ENCODE peak calls at places on chromosomes 11 and 22, in seven cellular contexts. One of them, this sample, is unnamed.

GRCh38 chr22:17978027-17978426 is 46.3 kb downstream of the MICAL3 start:
- DNase-seq in activated CD8-positive, alpha-beta T cell treated with anti-CD3 and anti-CD28 coated beads for 36 hours: no peak
- DNase-seq in GM06990: no peak
- DNase-seq in stomach: no peak
- DNase-seq in neural crest cell: no peak
- DNase-seq in CD4-positive, alpha-beta T cell: no peak
- DNase-seq in LNCaP clone FGC: no peak
- DNase-seq in this sample: no peak

GRCh38 chr11:69985331-69985653 is 92.8 kb upstream of the ANO1 start:
- DNase-seq in activated CD8-positive, alpha-beta T cell treated with anti-CD3 and anti-CD28 coated beads for 36 hours: no peak
- DNase-seq in GM06990: no peak
- DNase-seq in stomach: no peak
- DNase-seq in neural crest cell: no peak
- DNase-seq in CD4-positive, alpha-beta T cell: no peak
- DNase-seq in LNCaP clone FGC: no peak
- DNase-seq in this sample: no peak

GRCh38 chr22:30290318-30290678 is 993 bp upstream of the CASTOR1 start:
- DNase-seq in activated CD8-positive, alpha-beta T cell treated with anti-CD3 and anti-CD28 coated beads for 36 hours: no peak
- DNase-seq in GM06990: no peak
- DNase-seq in stomach: no peak
- DNase-seq in neural crest cell: no peak
- DNase-seq in CD4-positive, alpha-beta T cell: no peak
- DNase-seq in LNCaP clone FGC: no peak
- DNase-seq in this sample: no peak

GRCh38 chr11:108115495-108116140 is 5.7 kb upstream of the ACAT1 start:
- DNase-seq in activated CD8-positive, alpha-beta T cell treated with anti-CD3 and anti-CD28 coated beads for 36 hours: no peak
- DNase-seq in GM06990: no peak
- DNase-seq in stomach: peak
- DNase-seq in neural crest cell: no peak
- DNase-seq in CD4-positive, alpha-beta T cell: no peak
- DNase-seq in LNCaP clone FGC: peak
- DNase-seq in this sample: no peak

GRCh38 chr11:244376-244775 is 7.6 kb downstream of the PSMD13 start:
- DNase-seq in activated CD8-positive, alpha-beta T cell treated with anti-CD3 and anti-CD28 coated beads for 36 hours: no peak
- DNase-seq in GM06990: no peak
- DNase-seq in stomach: no peak
- DNase-seq in neural crest cell: no peak
- DNase-seq in CD4-positive, alpha-beta T cell: no peak
- DNase-seq in LNCaP clone FGC: no peak
- DNase-seq in this sample: no peak

GRCh38 chr11:16778286-16778685 is 39.8 kb downstream of the C11orf58 start:
- DNase-seq in activated CD8-positive, alpha-beta T cell treated with anti-CD3 and anti-CD28 coated beads for 36 hours: no peak
- DNase-seq in GM06990: no peak
- DNase-seq in stomach: peak
- DNase-seq in neural crest cell: no peak
- DNase-seq in CD4-positive, alpha-beta T cell: no peak
- DNase-seq in LNCaP clone FGC: no peak
- DNase-seq in this sample: no peak

GRCh38 chr11:116993599-116993998 is 104.6 kb downstream of the SIK3 start:
- DNase-seq in activated CD8-positive, alpha-beta T cell treated with anti-CD3 and anti-CD28 coated beads for 36 hours: peak
- DNase-seq in GM06990: no peak
- DNase-seq in stomach: no peak
- DNase-seq in neural crest cell: peak
- DNase-seq in CD4-positive, alpha-beta T cell: peak
- DNase-seq in LNCaP clone FGC: no peak
- DNase-seq in this sample: peak

GRCh38 chr11:96424693-96425092 is 34.9 kb downstream of the JRKL start:
- DNase-seq in activated CD8-positive, alpha-beta T cell treated with anti-CD3 and anti-CD28 coated beads for 36 hours: no peak
- DNase-seq in GM06990: no peak
- DNase-seq in stomach: no peak
- DNase-seq in neural crest cell: no peak
- DNase-seq in CD4-positive, alpha-beta T cell: no peak
- DNase-seq in LNCaP clone FGC: no peak
- DNase-seq in this sample: no peak

GRCh38 chr22:49155809-49156580 is 671.7 kb downstream of the BRD1 start:
- DNase-seq in activated CD8-positive, alpha-beta T cell treated with anti-CD3 and anti-CD28 coated beads for 36 hours: no peak
- DNase-seq in GM06990: no peak
- DNase-seq in stomach: no peak
- DNase-seq in neural crest cell: no peak
- DNase-seq in CD4-positive, alpha-beta T cell: no peak
- DNase-seq in LNCaP clone FGC: no peak
- DNase-seq in this sample: no peak

GRCh38 chr11:124970925-124971324 is 16.9 kb downstream of the CCDC15 start:
- DNase-seq in activated CD8-positive, alpha-beta T cell treated with anti-CD3 and anti-CD28 coated beads for 36 hours: no peak
- DNase-seq in GM06990: no peak
- DNase-seq in stomach: no peak
- DNase-seq in neural crest cell: no peak
- DNase-seq in CD4-positive, alpha-beta T cell: no peak
- DNase-seq in LNCaP clone FGC: peak
- DNase-seq in this sample: no peak

GRCh38 chr11:88105952-88106351 is 69.3 kb downstream of the RAB38 start:
- DNase-seq in activated CD8-positive, alpha-beta T cell treated with anti-CD3 and anti-CD28 coated beads for 36 hours: no peak
- DNase-seq in GM06990: peak
- DNase-seq in stomach: no peak
- DNase-seq in neural crest cell: no peak
- DNase-seq in CD4-positive, alpha-beta T cell: no peak
- DNase-seq in LNCaP clone FGC: no peak
- DNase-seq in this sample: no peak

GRCh38 chr11:2769409-2769778 is 69.6 kb upstream of the KCNQ1OT1 start:
- DNase-seq in activated CD8-positive, alpha-beta T cell treated with anti-CD3 and anti-CD28 coated beads for 36 hours: no peak
- DNase-seq in GM06990: no peak
- DNase-seq in stomach: peak
- DNase-seq in neural crest cell: no peak
- DNase-seq in CD4-positive, alpha-beta T cell: no peak
- DNase-seq in LNCaP clone FGC: no peak
- DNase-seq in this sample: no peak

GRCh38 chr11:84788220-84788619 is 838.9 kb downstream of the DLG2 start:
- DNase-seq in activated CD8-positive, alpha-beta T cell treated with anti-CD3 and anti-CD28 coated beads for 36 hours: no peak
- DNase-seq in GM06990: no peak
- DNase-seq in stomach: no peak
- DNase-seq in neural crest cell: no peak
- DNase-seq in CD4-positive, alpha-beta T cell: no peak
- DNase-seq in LNCaP clone FGC: no peak
- DNase-seq in this sample: no peak

GRCh38 chr22:26642465-26643367 is 14.7 kb upstream of the MIAT start:
- DNase-seq in activated CD8-positive, alpha-beta T cell treated with anti-CD3 and anti-CD28 coated beads for 36 hours: peak
- DNase-seq in GM06990: peak
- DNase-seq in stomach: peak
- DNase-seq in neural crest cell: no peak
- DNase-seq in CD4-positive, alpha-beta T cell: peak
- DNase-seq in LNCaP clone FGC: no peak
- DNase-seq in this sample: peak

GRCh38 chr22:50148991-50149721 is 21.4 kb upstream of the PANX2 start:
- DNase-seq in activated CD8-positive, alpha-beta T cell treated with anti-CD3 and anti-CD28 coated beads for 36 hours: peak
- DNase-seq in GM06990: peak
- DNase-seq in stomach: peak
- DNase-seq in neural crest cell: peak
- DNase-seq in CD4-positive, alpha-beta T cell: peak
- DNase-seq in LNCaP clone FGC: peak
- DNase-seq in this sample: peak

GRCh38 chr11:107017104-107017432 is 1.2 kb downstream of the GUCY1A2 start:
- DNase-seq in activated CD8-positive, alpha-beta T cell treated with anti-CD3 and anti-CD28 coated beads for 36 hours: no peak
- DNase-seq in GM06990: no peak
- DNase-seq in stomach: no peak
- DNase-seq in neural crest cell: no peak
- DNase-seq in CD4-positive, alpha-beta T cell: no peak
- DNase-seq in LNCaP clone FGC: no peak
- DNase-seq in this sample: no peak

GRCh38 chr22:38135133-38135706 is 24.7 kb upstream of the BAIAP2L2 start:
- DNase-seq in activated CD8-positive, alpha-beta T cell treated with anti-CD3 and anti-CD28 coated beads for 36 hours: peak
- DNase-seq in GM06990: no peak
- DNase-seq in stomach: no peak
- DNase-seq in neural crest cell: no peak
- DNase-seq in CD4-positive, alpha-beta T cell: no peak
- DNase-seq in LNCaP clone FGC: no peak
- DNase-seq in this sample: no peak

GRCh38 chr11:113389288-113389687 is 1.7 kb downstream of the ANKK1 start:
- DNase-seq in activated CD8-positive, alpha-beta T cell treated with anti-CD3 and anti-CD28 coated beads for 36 hours: no peak
- DNase-seq in GM06990: no peak
- DNase-seq in stomach: no peak
- DNase-seq in neural crest cell: no peak
- DNase-seq in CD4-positive, alpha-beta T cell: no peak
- DNase-seq in LNCaP clone FGC: no peak
- DNase-seq in this sample: no peak

DNA sequence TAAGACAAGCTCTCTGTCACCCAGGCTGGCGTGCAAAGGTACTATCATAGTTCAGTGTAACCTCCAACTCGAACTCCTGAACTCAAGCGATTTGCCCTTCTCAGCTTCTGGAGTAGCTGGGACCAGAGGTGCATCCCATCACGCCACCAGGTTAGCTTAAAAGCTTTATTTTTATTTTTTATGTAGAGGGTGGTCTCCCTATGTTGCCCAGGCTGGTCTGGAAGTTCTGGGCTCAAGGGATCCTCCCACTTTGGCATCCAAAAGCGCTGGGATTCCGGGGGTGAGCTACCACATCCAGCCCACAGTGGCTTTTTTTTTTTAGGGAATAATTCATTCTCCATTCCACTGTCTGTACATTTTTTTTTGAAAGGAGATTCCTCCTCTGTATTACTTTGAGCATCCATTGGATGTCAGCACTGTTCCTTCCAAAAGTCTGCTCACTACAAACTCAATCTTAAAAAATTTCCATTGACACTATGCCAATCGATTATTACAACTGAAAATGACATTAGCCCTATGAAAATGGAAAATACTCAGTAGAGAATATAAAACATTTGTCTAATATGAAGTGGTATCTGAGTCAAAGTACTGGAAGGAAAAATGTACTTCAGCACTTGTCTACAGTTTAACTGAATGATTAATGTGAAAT is 1.3 kb upstream of the LPXN start:
- DNase-seq in activated CD8-positive, alpha-beta T cell treated with anti-CD3 and anti-CD28 coated beads for 36 hours: peak
- DNase-seq in GM06990: peak
- DNase-seq in stomach: no peak
- DNase-seq in neural crest cell: no peak
- DNase-seq in CD4-positive, alpha-beta T cell: no peak
- DNase-seq in LNCaP clone FGC: no peak
- DNase-seq in this sample: no peak
- TF ChIP-seq CTCF in activated CD8-positive, alpha-beta T cell treated with anti-CD3 and anti-CD28 coated beads for 36 hours: peak
- TF ChIP-seq CTCF in GM06990: peak
- TF ChIP-seq CTCF in stomach: no peak
- TF ChIP-seq CTCF in neural crest cell: peak
- TF ChIP-seq CTCF in CD4-positive, alpha-beta T cell: peak
- TF ChIP-seq CTCF in LNCaP clone FGC: peak
- TF ChIP-seq CTCF in this sample: no peak

GRCh38 chr11:66002648-66003225 is 434 bp downstream of the BANF1 start:
- DNase-seq in activated CD8-positive, alpha-beta T cell treated with anti-CD3 and anti-CD28 coated beads for 36 hours: no peak
- DNase-seq in GM06990: no peak
- DNase-seq in stomach: peak
- DNase-seq in neural crest cell: no peak
- DNase-seq in CD4-positive, alpha-beta T cell: no peak
- DNase-seq in LNCaP clone FGC: peak
- DNase-seq in this sample: peak
- TF ChIP-seq CTCF in activated CD8-positive, alpha-beta T cell treated with anti-CD3 and anti-CD28 coated beads for 36 hours: no peak
- TF ChIP-seq CTCF in GM06990: peak
- TF ChIP-seq CTCF in stomach: no peak
- TF ChIP-seq CTCF in neural crest cell: no peak
- TF ChIP-seq CTCF in CD4-positive, alpha-beta T cell: no peak
- TF ChIP-seq CTCF in LNCaP clone FGC: peak
- TF ChIP-seq CTCF in this sample: no peak

DNA sequence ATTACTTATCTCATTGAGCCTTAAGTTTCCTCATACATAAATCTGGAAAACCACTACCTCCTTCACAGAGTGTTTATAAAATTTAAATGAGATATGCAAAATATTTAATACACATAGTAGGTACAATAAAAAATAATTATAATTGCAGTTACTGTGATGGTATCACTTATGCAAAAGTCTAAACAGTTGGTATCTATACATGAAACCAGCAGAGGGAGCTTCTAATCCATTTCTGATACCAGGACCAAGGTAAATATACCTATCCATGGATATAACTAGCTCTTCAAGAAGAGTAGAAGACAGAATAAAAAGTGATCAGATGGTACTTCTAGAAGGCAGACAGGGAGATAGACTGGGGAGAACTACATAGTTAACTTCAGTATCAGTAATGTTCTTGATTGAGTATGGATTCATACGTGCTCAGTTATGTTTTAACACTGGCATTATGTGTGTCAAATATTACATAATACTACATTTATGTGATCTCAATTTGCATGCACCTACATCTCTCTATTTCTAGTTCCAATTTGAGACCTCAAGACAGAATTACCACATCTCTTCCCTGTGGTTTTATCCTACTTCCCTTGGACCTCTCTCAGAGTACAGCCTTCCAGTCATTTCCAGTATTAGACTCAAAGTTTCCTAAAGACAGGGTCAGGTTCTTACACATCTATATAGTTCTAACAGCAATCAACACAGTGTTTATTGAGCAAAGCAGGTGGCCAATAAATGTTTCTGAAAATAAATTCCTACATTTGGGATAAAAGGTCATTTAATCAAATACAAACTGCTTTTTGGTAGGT is 13.7 kb upstream of the TSG101 start:
- DNase-seq in activated CD8-positive, alpha-beta T cell treated with anti-CD3 and anti-CD28 coated beads for 36 hours: no peak
- DNase-seq in GM06990: no peak
- DNase-seq in stomach: no peak
- DNase-seq in neural crest cell: no peak
- DNase-seq in CD4-positive, alpha-beta T cell: no peak
- DNase-seq in LNCaP clone FGC: peak
- DNase-seq in this sample: no peak
- TF ChIP-seq CTCF in activated CD8-positive, alpha-beta T cell treated with anti-CD3 and anti-CD28 coated beads for 36 hours: peak
- TF ChIP-seq CTCF in GM06990: peak
- TF ChIP-seq CTCF in stomach: peak
- TF ChIP-seq CTCF in neural crest cell: peak
- TF ChIP-seq CTCF in CD4-positive, alpha-beta T cell: peak
- TF ChIP-seq CTCF in LNCaP clone FGC: peak
- TF ChIP-seq CTCF in this sample: no peak

DNA sequence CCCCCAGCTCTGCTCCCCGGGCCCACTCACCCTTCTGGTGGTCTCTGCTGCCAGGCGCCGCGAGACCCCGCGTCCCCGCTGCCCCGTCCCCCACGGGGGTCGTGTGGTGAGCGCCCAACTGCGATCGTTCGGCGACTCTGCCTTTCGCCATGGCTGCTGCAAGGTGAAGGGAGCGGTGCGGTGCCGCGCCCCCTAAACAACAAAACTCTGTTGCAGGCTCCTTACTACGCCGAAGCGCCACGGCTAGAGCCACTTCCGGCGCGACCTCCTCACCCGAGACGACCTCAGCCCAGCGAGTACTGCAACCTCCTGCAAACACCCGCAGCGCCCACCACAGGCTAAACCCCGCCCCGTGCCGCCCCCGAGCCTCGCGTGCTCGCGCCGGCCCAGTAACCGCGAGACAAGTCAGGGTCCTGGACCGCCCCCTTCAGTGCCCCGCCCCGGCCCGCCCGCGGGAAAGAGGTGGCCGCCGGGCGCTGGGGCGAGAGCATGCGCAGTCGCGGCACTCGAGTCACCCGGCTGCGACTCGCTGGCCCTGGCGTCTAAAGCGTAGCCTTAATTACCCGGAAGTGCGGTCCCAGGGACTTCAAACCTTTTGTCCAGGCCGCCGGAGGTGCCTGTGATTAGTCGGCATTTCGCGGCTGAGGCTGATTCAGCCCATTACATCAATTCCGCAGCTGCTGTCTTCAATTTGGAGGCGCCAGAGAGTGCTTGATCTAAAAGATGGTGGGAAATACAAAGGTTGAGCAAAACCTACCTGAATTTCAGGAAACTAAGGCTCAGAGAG is at the start of gene TMEM41B:
- DNase-seq in activated CD8-positive, alpha-beta T cell treated with anti-CD3 and anti-CD28 coated beads for 36 hours: peak
- DNase-seq in GM06990: peak
- DNase-seq in stomach: peak
- DNase-seq in neural crest cell: peak
- DNase-seq in CD4-positive, alpha-beta T cell: peak
- DNase-seq in LNCaP clone FGC: peak
- DNase-seq in this sample: peak
- TF ChIP-seq CTCF in activated CD8-positive, alpha-beta T cell treated with anti-CD3 and anti-CD28 coated beads for 36 hours: no peak
- TF ChIP-seq CTCF in GM06990: no peak
- TF ChIP-seq CTCF in stomach: no peak
- TF ChIP-seq CTCF in neural crest cell: peak
- TF ChIP-seq CTCF in CD4-positive, alpha-beta T cell: no peak
- TF ChIP-seq CTCF in LNCaP clone FGC: peak
- TF ChIP-seq CTCF in this sample: peak

GRCh38 chr11:11899401-11899800 is 57.6 kb downstream of the USP47 start:
- DNase-seq in activated CD8-positive, alpha-beta T cell treated with anti-CD3 and anti-CD28 coated beads for 36 hours: no peak
- DNase-seq in GM06990: no peak
- DNase-seq in stomach: no peak
- DNase-seq in neural crest cell: no peak
- DNase-seq in CD4-positive, alpha-beta T cell: no peak
- DNase-seq in LNCaP clone FGC: no peak
- DNase-seq in this sample: no peak
- TF ChIP-seq CTCF in activated CD8-positive, alpha-beta T cell treated with anti-CD3 and anti-CD28 coated beads for 36 hours: no peak
- TF ChIP-seq CTCF in GM06990: no peak
- TF ChIP-seq CTCF in stomach: no peak
- TF ChIP-seq CTCF in neural crest cell: peak
- TF ChIP-seq CTCF in CD4-positive, alpha-beta T cell: no peak
- TF ChIP-seq CTCF in LNCaP clone FGC: no peak
- TF ChIP-seq CTCF in this sample: no peak

This sample was measured in endothelial cell.